ENCODE peak calls at places on chromosomes 3 and 15, in ten cellular contexts. K, X, S, W, Q, H, U, B, J and V are unnamed samples.

GRCh38 chr3:71173421-71173975 is 410.0 kb downstream of the FOXP1 start:
- DNase-seq in K (no peak), X (no peak), S (no peak), W (no peak), Q (no peak), H (no peak), U (no peak), B (no peak), J (no peak), V (no peak)

GRCh38 chr3:177729939-177730700 is 532.8 kb upstream of the TBL1XR1 start:
- DNase-seq in K (no peak), X (peak), S (no peak), W (no peak), Q (no peak), H (no peak), U (no peak), B (no peak), J (no peak), V (peak)

GRCh38 chr3:160564205-160564922 is 1.0 kb downstream of the KPNA4 start:
- DNase-seq in K (no peak), X (no peak), S (no peak), W (no peak), Q (no peak), H (no peak), U (no peak), B (no peak), J (peak), V (peak)

GRCh38 chr3:114760679-114761078 is 386.4 kb downstream of the ZBTB20 start:
- DNase-seq in K (no peak), X (no peak), S (no peak), W (no peak), Q (no peak), H (no peak), U (no peak), B (no peak), J (no peak), V (no peak)

GRCh38 chr15:92884813-92885461 is 15.2 kb upstream of the CHD2 start:
- DNase-seq in K (no peak), X (no peak), S (no peak), W (no peak), Q (no peak), H (no peak), U (peak), B (no peak), J (no peak), V (no peak)

GRCh38 chr3:50202353-50203112 is 2.5 kb upstream of the SLC38A3 start:
- DNase-seq in K (no peak), X (no peak), S (no peak), W (no peak), Q (no peak), H (no peak), U (no peak), B (no peak), J (no peak), V (no peak)

GRCh38 chr15:61499371-61499770 is 270.3 kb upstream of the RORA start:
- DNase-seq in K (peak), X (no peak), S (no peak), W (no peak), Q (no peak), H (no peak), U (no peak), B (no peak), J (no peak), V (no peak)

GRCh38 chr15:80747317-80748053 is 31.7 kb upstream of the CEMIP start:
- DNase-seq in K (no peak), X (no peak), S (no peak), W (no peak), Q (no peak), H (no peak), U (no peak), B (no peak), J (no peak), V (no peak)

GRCh38 chr15:41791970-41792637 is 17.8 kb downstream of the MAPKBP1 start:
- DNase-seq in K (no peak), X (no peak), S (no peak), W (no peak), Q (peak), H (no peak), U (no peak), B (no peak), J (no peak), V (no peak)

GRCh38 chr3:125916376-125916978 is 52.5 kb upstream of the ROPN1B start:
- DNase-seq in K (peak), X (peak), S (peak), W (no peak), Q (peak), H (peak), U (peak), B (peak), J (peak), V (peak)

GRCh38 chr15:89112341-89112971 is 24.2 kb downstream of the ABHD2 start:
- DNase-seq in K (peak), X (no peak), S (no peak), W (no peak), Q (no peak), H (no peak), U (no peak), B (peak), J (no peak), V (no peak)

GRCh38 chr3:111541391-111541790 is 606 bp upstream of the CD96 start:
- DNase-seq in K (no peak), X (no peak), S (no peak), W (no peak), Q (no peak), H (no peak), U (no peak), B (no peak), J (no peak), V (no peak)

GRCh38 chr15:60477991-60478632 is 830 bp downstream of the ICE2 start:
- DNase-seq in K (no peak), X (no peak), S (peak), W (no peak), Q (peak), H (no peak), U (peak), B (peak), J (no peak), V (peak)

GRCh38 chr3:71260782-71261181 is 322.7 kb downstream of the FOXP1 start:
- DNase-seq in K (no peak), X (no peak), S (no peak), W (no peak), Q (no peak), H (no peak), U (no peak), B (no peak), J (no peak), V (no peak)

GRCh38 chr3:150469031-150469930 is 61.2 kb downstream of the TSC22D2 start:
- DNase-seq in K (peak), X (peak), S (no peak), W (no peak), Q (no peak), H (no peak), U (no peak), B (no peak), J (no peak), V (no peak)

GRCh38 chr3:168085491-168086119 is 10.1 kb downstream of the GOLIM4 start:
- DNase-seq in K (no peak), X (no peak), S (no peak), W (no peak), Q (peak), H (no peak), U (peak), B (no peak), J (no peak), V (no peak)

GRCh38 chr3:133765256-133765655 is 19.1 kb downstream of the TF start:
- DNase-seq in K (no peak), X (no peak), S (no peak), W (no peak), Q (no peak), H (no peak), U (no peak), B (no peak), J (no peak), V (no peak)

GRCh38 chr3:38028621-38029361 is 651 bp downstream of the PLCD1 start:
- DNase-seq in K (no peak), X (no peak), S (no peak), W (no peak), Q (no peak), H (no peak), U (no peak), B (no peak), J (no peak), V (peak)

GRCh38 chr3:49614936-49615335 is 59.2 kb upstream of the APEH start:
- DNase-seq in K (no peak), X (no peak), S (no peak), W (peak), Q (no peak), H (no peak), U (no peak), B (no peak), J (no peak), V (no peak)

GRCh38 chr3:16461463-16462245 is 51.8 kb downstream of the RFTN1 start:
- DNase-seq in K (no peak), X (no peak), S (no peak), W (no peak), Q (no peak), H (no peak), U (no peak), B (no peak), J (no peak), V (no peak)

GRCh38 chr3:117844676-117845075 is 1135.1 kb downstream of the TUSC7 start:
- DNase-seq in K (no peak), X (no peak), S (no peak), W (no peak), Q (no peak), H (no peak), U (no peak), B (no peak), J (no peak), V (no peak)

GRCh38 chr3:185084883-185085282 is 68.0 kb downstream of the C3orf70 start:
- DNase-seq in K (no peak), X (no peak), S (no peak), W (no peak), Q (no peak), H (no peak), U (no peak), B (no peak), J (no peak), V (no peak)

GRCh38 chr3:131705099-131705498 is 202.3 kb upstream of the MRPL3 start:
- DNase-seq in K (no peak), X (no peak), S (no peak), W (no peak), Q (no peak), H (no peak), U (no peak), B (no peak), J (no peak), V (no peak)

GRCh38 chr3:193132247-193132646 is 108.8 kb upstream of the PLAAT1 start:
- DNase-seq in K (no peak), X (no peak), S (no peak), W (no peak), Q (no peak), H (no peak), U (no peak), B (no peak), J (no peak), V (no peak)

GRCh38 chr3:54188176-54188791 is 65.9 kb downstream of the CACNA2D3 start:
- DNase-seq in K (peak), X (peak), S (peak), W (no peak), Q (no peak), H (peak), U (peak), B (peak), J (peak), V (peak)

GRCh38 chr15:71072423-71072822 is 42.8 kb upstream of the THSD4 start:
- DNase-seq in K (no peak), X (no peak), S (no peak), W (no peak), Q (no peak), H (no peak), U (no peak), B (no peak), J (no peak), V (no peak)

GRCh38 chr3:63279442-63279841 is 1.3 kb downstream of the SYNPR start:
- DNase-seq in K (peak), X (no peak), S (no peak), W (no peak), Q (no peak), H (no peak), U (no peak), B (no peak), J (no peak), V (no peak)

GRCh38 chr3:45677045-45677436 is 12.2 kb upstream of the SACM1L start:
- DNase-seq in K (no peak), X (no peak), S (no peak), W (peak), Q (no peak), H (no peak), U (peak), B (no peak), J (peak), V (peak)

GRCh38 chr3:53193466-53194217 is 32.6 kb downstream of the PRKCD start:
- DNase-seq in K (no peak), X (no peak), S (no peak), W (no peak), Q (no peak), H (no peak), U (no peak), B (no peak), J (no peak), V (no peak)

GRCh38 chr3:98325055-98325454 is 28.6 kb upstream of the OR5K4 start:
- DNase-seq in K (no peak), X (no peak), S (no peak), W (no peak), Q (no peak), H (no peak), U (no peak), B (no peak), J (no peak), V (no peak)

GRCh38 chr3:9793161-9793781 is 389 bp downstream of the ARPC4 start:
- DNase-seq in K (no peak), X (no peak), S (no peak), W (peak), Q (no peak), H (no peak), U (no peak), B (no peak), J (peak), V (peak)

GRCh38 chr3:52405601-52406115 is 39.2 kb downstream of the SEMA3G start:
- DNase-seq in K (no peak), X (no peak), S (no peak), W (no peak), Q (no peak), H (no peak), U (no peak), B (no peak), J (no peak), V (no peak)

GRCh38 chr15:56805466-56806146 is 72.3 kb upstream of the ZNF280D start:
- DNase-seq in K (peak), X (peak), S (no peak), W (no peak), Q (no peak), H (no peak), U (peak), B (no peak), J (no peak), V (no peak)

GRCh38 chr15:101781927-101782326 is 21.4 kb upstream of the OR4F6 start:
- DNase-seq in K (no peak), X (no peak), S (no peak), W (no peak), Q (no peak), H (no peak), U (no peak), B (no peak), J (no peak), V (no peak)

GRCh38 chr3:190543656-190544055 is 29.8 kb downstream of the IL1RAP start:
- DNase-seq in K (no peak), X (no peak), S (no peak), W (no peak), Q (no peak), H (no peak), U (no peak), B (no peak), J (no peak), V (no peak)

GRCh38 chr3:17033516-17034168 is 148.9 kb downstream of the PLCL2 start:
- DNase-seq in K (no peak), X (no peak), S (no peak), W (no peak), Q (no peak), H (no peak), U (peak), B (no peak), J (no peak), V (no peak)

GRCh38 chr3:13282528-13282985 is 137.6 kb downstream of the NUP210 start:
- DNase-seq in K (no peak), X (no peak), S (no peak), W (no peak), Q (no peak), H (no peak), U (no peak), B (peak), J (no peak), V (no peak)

GRCh38 chr3:150975096-150975991 is 2.8 kb upstream of the CLRN1 start:
- DNase-seq in K (no peak), X (peak), S (no peak), W (no peak), Q (no peak), H (no peak), U (no peak), B (no peak), J (no peak), V (no peak)